ENCODE peak calls at places on chromosomes 11 and 22, in six cellular contexts. G is right lobe of liver, V is cardiac muscle cell, N is left ventricle myocardium inferior, R is psoas muscle, F is uterus. X is an unnamed sample.

GRCh38 chr11:80727315-80727714 is 1286.5 kb upstream of the TENM4 start:
- DNase-seq in F (no peak), G (no peak), V (peak; percentile 33), R (no peak), N (no peak), X (no peak)

GRCh38 chr11:85946221-85946620 is 91.0 kb downstream of the CCDC83 start:
- DNase-seq in N (no peak), R (no peak), V (no peak), G (no peak), F (no peak), X (no peak)

GRCh38 chr11:4092031-4092430 is 2.6 kb upstream of the RRM1 start:
- DNase-seq in R (no peak), N (no peak), F (no peak), V (no peak), G (no peak), X (no peak)

GRCh38 chr11:128839081-128839480 is 28.0 kb downstream of the KCNJ1 start:
- DNase-seq in G (no peak), F (no peak), V (no peak), N (no peak), R (no peak), X (no peak)

GRCh38 chr22:29265306-29265705 is 2.5 kb downstream of the RHBDD3 start:
- DNase-seq in G (no peak), F (no peak), V (no peak), R (no peak), N (no peak), X (no peak)

GRCh38 chr22:43829448-43829821 is 17.3 kb upstream of the EFCAB6 start:
- DNase-seq in G (peak; percentile 37), N (peak; percentile 37), R (peak; percentile 69), F (no peak), V (no peak), X (no peak)

GRCh38 chr11:66335531-66336233 is 552 bp downstream of the RIN1 start:
- DNase-seq in V (peak; percentile 45), G (no peak), N (no peak), F (peak; percentile 44), R (peak; percentile 72), X (no peak)

GRCh38 chr22:36221799-36222751 is 17.3 kb downstream of the APOL2 start:
- DNase-seq in F (peak; percentile 62), R (peak; percentile 72), V (peak; percentile 70), G (no peak), N (no peak), X (no peak)

GRCh38 chr11:45180888-45181594 is 34.6 kb downstream of the PRDM11 start:
- DNase-seq in G (no peak), N (peak; percentile 64), R (peak; percentile 89), V (no peak), F (peak; percentile 79), X (no peak)

GRCh38 chr11:9943346-9944110 is 279.7 kb downstream of the SWAP70 start:
- DNase-seq in V (no peak), G (no peak), N (no peak), R (no peak), F (no peak), X (no peak)

GRCh38 chr11:109302591-109303334 is 119.2 kb upstream of the C11orf87 start:
- DNase-seq in V (no peak), R (no peak), G (no peak), N (no peak), F (no peak), X (no peak)
- TF ChIP-seq CTCF in V (no peak), R (no peak), G (no peak), N (no peak), F (no peak), X (no peak)

DNA sequence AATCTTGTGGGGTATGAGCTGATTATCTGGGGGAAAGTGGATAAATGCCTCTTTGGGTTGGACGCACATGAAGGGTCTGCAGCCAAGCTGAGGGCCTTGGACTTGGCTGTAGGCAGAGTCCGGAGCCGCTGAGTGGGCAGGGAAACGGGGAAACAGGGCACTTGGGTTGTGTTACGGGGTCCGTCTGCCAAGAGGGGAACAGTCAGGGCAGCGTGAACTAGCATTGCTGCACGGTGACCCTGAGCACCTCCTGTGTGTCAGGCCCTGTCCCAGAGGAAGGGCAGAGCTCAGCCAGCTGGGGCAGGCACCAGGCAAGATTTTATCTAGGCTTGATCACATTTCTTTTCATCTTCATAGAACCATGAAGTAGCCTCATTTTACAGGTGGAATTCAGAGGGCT is 11.9 kb downstream of the FAM83F start:
- DNase-seq in G (no peak), R (peak; percentile 27), F (no peak), V (no peak), N (no peak), X (no peak)
- H3K27ac ChIP-seq in G (no peak overlapping the region), R (no peak overlapping the region), F (no peak overlapping the region), V (no peak overlapping the region), N (no peak overlapping the region), X (no peak overlapping the region)

GRCh38 chr22:41203118-41203517 is 2.0 kb upstream of the L3MBTL2 start:
- DNase-seq in V (no peak), G (no peak), F (no peak), R (no peak), N (no peak), X (no peak)

GRCh38 chr22:41201146-41201545 is 4.0 kb upstream of the L3MBTL2 start:
- DNase-seq in N (no peak), G (no peak), F (no peak), R (peak; percentile 9), V (no peak), X (no peak)

GRCh38 chr22:41193829-41194228 is 11.3 kb upstream of the L3MBTL2 start:
- DNase-seq in F (no peak), N (no peak), R (no peak), V (no peak), G (no peak), X (no peak)

GRCh38 chr22:41197046-41197807 is 7.9 kb upstream of the L3MBTL2 start:
- DNase-seq in R (peak; percentile 91), F (peak; percentile 79), N (peak; percentile 87), G (peak; percentile 93), V (peak; percentile 89), X (peak; percentile 30)

DNA sequence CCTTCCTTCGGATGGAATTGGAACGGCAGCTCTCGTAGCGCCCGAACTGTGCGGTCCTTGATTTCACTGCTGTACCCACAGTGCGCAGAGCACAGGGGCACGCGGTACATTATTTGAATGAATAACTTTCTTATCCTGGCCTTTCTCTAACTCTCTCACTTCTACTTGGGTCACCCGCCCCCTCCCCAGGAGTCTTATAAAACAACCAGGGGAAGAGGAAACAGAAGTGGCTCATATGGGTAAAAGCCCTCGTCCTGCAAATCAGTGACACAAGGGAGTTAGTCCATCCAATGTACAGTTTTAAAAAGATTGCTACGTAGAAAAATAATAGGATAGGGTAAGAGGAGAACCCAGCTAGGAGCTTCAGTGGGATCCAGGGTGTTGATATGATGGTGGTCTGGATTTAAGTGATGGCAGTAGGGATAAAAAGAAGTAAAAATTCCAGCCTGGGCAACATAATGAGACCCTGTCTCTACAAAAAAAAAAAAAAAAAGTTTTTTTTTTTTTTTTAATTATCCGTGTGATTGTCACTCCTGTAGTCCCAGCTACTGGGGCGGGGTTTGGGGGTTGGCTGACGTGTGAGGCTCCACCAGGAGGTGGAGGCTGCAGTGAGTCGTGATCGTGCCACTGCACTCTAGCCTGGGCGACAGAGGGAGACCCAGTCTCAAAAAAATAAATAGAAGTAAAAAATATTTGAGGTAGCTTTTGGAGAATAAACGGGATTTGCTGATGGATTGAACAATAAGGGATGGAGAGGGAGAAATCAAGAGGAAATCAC is 7.1 kb upstream of the L3MBTL2 start:
- DNase-seq in F (no peak), V (peak; percentile 41), R (peak; percentile 55), G (no peak), N (peak; percentile 52), X (no peak)
- H3K4me3 ChIP-seq in F (peak overlapping the region; percentile 42), V (peak overlapping the region; percentile 63), R (peak overlapping the region; percentile 69), G (peak overlapping the region; percentile 86), N (peak overlapping the region; percentile 86), X (peak overlapping the region; percentile 92)

DNA sequence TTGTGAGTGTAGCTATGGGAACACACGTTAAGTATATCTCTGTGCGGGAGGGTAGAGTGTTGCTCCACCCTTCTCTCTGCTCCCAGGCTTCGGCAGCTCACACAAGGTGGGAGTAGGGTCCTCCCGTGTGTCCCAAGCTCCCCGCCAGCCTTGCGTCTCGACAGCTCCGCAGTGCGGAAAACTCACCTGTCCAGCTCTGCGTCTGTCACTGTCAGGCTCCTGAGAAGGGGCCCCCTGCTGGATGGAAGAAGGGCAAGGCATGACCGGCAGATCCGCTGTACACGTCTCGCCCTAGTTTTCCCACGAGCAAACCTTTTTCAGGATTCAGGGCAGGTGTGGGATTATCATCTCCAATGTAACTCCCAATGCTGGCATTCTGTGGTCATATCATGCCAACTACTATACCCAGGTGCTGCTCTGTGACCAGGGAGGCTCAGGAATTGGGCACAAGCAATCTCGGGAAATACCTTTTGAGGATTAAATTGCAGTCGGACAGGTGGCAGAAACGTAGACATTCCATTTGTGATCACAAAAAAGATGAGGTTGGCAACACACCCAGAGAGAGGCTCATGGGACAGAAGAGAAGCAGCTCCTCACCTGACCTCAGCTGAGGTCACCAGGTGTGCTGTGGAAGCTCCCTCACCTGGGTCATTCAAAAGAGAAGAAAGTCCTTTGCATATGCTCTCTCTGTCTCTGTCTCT is 314.0 kb upstream of the B3GAT1 start:
- DNase-seq in V (no peak), R (no peak), G (no peak), F (no peak), N (no peak), X (no peak)
- TF ChIP-seq CTCF in V (no peak), R (no peak), G (no peak), F (no peak), N (no peak), X (no peak)

DNA sequence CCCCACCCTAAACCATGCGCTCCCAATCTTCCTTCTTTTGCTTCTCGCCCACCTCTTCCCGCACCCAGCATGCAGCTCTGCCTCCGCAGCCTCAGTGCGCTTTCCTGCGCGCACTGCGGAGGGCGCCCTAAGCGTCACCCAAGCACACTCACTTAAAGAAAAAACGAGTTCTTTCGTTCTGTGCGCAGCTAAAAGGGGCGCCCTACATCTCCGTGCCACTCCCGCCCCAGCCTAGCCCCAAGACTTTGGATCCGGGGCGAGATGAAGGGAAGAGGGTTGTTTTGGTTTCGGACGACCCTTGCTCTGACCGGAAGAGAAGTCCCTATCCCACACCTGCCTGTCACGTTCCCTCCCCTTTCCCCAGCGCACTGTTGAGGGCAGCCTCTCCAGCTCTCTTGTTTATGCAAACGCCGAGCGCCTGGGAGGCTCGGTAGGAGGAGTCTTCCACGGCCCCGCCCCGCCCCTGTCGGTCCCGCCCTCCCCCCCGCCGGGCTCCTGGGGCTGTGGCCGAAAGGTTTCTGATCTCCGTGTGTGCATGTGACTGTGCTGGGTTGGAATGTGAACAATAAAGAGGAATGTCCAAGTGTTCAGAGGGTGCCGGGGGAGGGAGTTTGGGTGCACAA is 5.3 kb downstream of the VSIG2 start:
- DNase-seq in N (peak; percentile 70), R (peak; percentile 81), G (peak; percentile 86), V (peak; percentile 79), F (peak; percentile 47), X (no peak)
- H3K27ac ChIP-seq in N (peak overlapping the region; percentile 78), R (no peak overlapping the region), G (peak overlapping the region; percentile 43), V (no peak overlapping the region), F (no peak overlapping the region), X (no peak overlapping the region)